ENCODE peak calls at places on chromosomes 1 and 21, in four cellular contexts. A is stomach, X is colonic mucosa, I is AG04450. K is an unnamed sample.

GRCh38 chr1:93905734-93906133 is 3.5 kb downstream of the GCLM start:
- DNase-seq in A (no peak), X (no peak), I (no peak), K (no peak)

GRCh38 chr1:153962088-153963029 is 978 bp downstream of the SLC39A1 start:
- DNase-seq in A (peak), X (peak), I (no peak), K (no peak)

GRCh38 chr1:117670996-117671780 is 65.3 kb downstream of the TENT5C start:
- DNase-seq in A (no peak), X (peak), I (no peak), K (peak)

GRCh38 chr1:2446861-2447260 is 29.2 kb upstream of the PLCH2 start:
- DNase-seq in A (no peak), X (no peak), I (no peak), K (no peak)

GRCh38 chr1:64920936-64921589 is 45.3 kb downstream of the JAK1 start:
- DNase-seq in A (no peak), X (no peak), I (no peak), K (no peak)

GRCh38 chr1:204929487-204930185 is 59.0 kb downstream of the NFASC start:
- DNase-seq in A (no peak), X (no peak), I (no peak), K (no peak)

GRCh38 chr1:200838676-200839445 is 33.9 kb upstream of the GPR25 start:
- DNase-seq in A (no peak), X (no peak), I (no peak), K (no peak)

GRCh38 chr1:69315823-69316222 is 251.9 kb upstream of the LRRC7 start:
- DNase-seq in A (no peak), X (no peak), I (no peak), K (no peak)

GRCh38 chr1:912740-913301 is 10.9 kb upstream of the SAMD11 start:
- DNase-seq in A (no peak), X (no peak), I (no peak), K (no peak)

GRCh38 chr1:207822124-207822601 is 70.3 kb downstream of the CD46 start:
- DNase-seq in A (no peak), X (no peak), I (no peak), K (no peak)

GRCh38 chr1:169468982-169469381 is 16.8 kb downstream of the SLC19A2 start:
- DNase-seq in A (no peak), X (no peak), I (no peak), K (no peak)

GRCh38 chr1:25103180-25103790 is 129.0 kb downstream of the SYF2 start:
- DNase-seq in A (no peak), X (no peak), I (no peak), K (no peak)

GRCh38 chr1:60848583-60849188 is 233.7 kb upstream of the NFIA start:
- DNase-seq in A (no peak), X (no peak), I (no peak), K (no peak)

GRCh38 chr1:18175530-18176377 is 68.2 kb downstream of the IGSF21 start:
- DNase-seq in A (peak), X (no peak), I (no peak), K (no peak)

GRCh38 chr1:46352363-46352762 is 11.8 kb downstream of the NSUN4 start:
- DNase-seq in A (no peak), X (no peak), I (no peak), K (no peak)

GRCh38 chr21:30057108-30057507 is 109.5 kb downstream of the CLDN17 start:
- DNase-seq in A (no peak), X (no peak), I (no peak), K (no peak)

GRCh38 chr1:84892657-84893618 is at the start of gene LPAR3:
- DNase-seq in A (no peak), X (peak), I (no peak), K (no peak)

GRCh38 chr1:54229281-54229891 is 29.4 kb downstream of the MRPL37 start:
- DNase-seq in A (no peak), X (no peak), I (no peak), K (no peak)

GRCh38 chr1:3188150-3188971 is 119.4 kb downstream of the PRDM16 start:
- DNase-seq in A (peak), X (no peak), I (no peak), K (no peak)

GRCh38 chr1:235326719-235327558 is 1.0 kb downstream of the ARID4B start:
- DNase-seq in A (peak), X (peak), I (no peak), K (peak)

GRCh38 chr1:62398377-62398776 is 38.5 kb upstream of the USP1 start:
- DNase-seq in A (no peak), X (no peak), I (peak), K (no peak)

GRCh38 chr1:162276493-162276892 is 100.2 kb downstream of the SPATA46 start:
- DNase-seq in A (no peak), X (no peak), I (no peak), K (no peak)

GRCh38 chr1:197915217-197915616 is 2.0 kb upstream of the LHX9 start:
- DNase-seq in A (no peak), X (no peak), I (no peak), K (no peak)

GRCh38 chr1:162193201-162193600 is 123.7 kb downstream of the NOS1AP start:
- DNase-seq in A (no peak), X (no peak), I (no peak), K (no peak)

GRCh38 chr1:100868364-100868995 is 26.2 kb downstream of the EXTL2 start:
- DNase-seq in A (no peak), X (no peak), I (no peak), K (no peak)

GRCh38 chr1:116667577-116668105 is at the start of gene IGSF3:
- DNase-seq in A (peak), X (peak), I (no peak), K (peak)

GRCh38 chr1:4699724-4700301 is 45.4 kb downstream of the AJAP1 start:
- DNase-seq in A (no peak), X (no peak), I (no peak), K (no peak)

GRCh38 chr1:156889802-156890585 is 3.5 kb upstream of the PEAR1 start:
- DNase-seq in A (peak), X (peak), I (peak), K (peak)

GRCh38 chr21:36727886-36728285 is 29.0 kb downstream of the SIM2 start:
- DNase-seq in A (peak), X (no peak), I (no peak), K (no peak)
- H3K27ac ChIP-seq in A (no peak), X (no peak), I (no peak), K (no peak)

DNA sequence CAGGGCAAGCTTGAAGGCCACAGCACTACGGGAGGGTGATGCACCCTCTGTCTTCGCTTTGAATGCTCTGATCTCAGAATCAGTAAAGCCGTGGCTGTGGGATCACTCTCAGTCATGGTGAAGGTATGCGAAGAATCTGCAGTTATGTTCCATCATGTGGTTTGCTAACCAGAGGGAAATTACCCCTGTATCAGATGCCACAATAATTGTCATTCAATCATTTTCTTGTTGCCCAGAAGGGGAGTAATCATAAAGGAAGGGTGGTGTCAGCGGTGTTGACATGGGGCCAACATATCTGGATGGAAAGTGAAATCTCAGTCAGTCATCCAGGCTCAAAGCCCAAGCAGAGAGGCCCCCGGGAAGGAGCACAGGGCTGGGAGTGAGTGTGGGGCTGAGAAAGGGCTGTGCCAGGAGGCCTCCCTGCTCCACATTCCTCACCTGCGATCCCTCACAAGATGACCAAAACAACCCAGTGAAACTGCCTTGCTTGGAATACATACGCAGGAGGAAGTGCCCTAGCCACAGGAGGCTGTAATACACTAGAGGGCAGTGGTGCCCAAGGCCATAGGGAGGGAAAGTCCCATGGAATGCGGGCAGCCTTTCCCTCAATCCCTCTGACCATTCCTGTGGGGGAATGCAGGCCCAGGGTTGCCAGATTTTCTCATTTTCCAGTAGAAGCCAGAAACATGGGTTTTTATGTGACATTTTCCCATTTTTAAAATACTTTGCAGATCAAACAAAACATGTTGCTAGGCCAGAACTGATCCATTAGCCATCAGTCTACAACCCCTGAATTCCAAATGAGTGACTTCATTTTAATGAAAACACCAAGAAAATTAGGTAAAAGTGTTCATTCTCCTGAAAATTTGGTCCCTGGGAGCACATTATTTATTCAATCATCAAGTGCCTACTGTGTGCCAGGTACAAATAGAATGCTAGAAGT is 95.7 kb upstream of the VANGL1 start:
- DNase-seq in A (peak), X (peak), I (peak), K (no peak)
- TF ChIP-seq CTCF in A (peak), X (peak), I (peak), K (no peak)

GRCh38 chr1:231497629-231498152 is 30.8 kb upstream of the TSNAX start:
- DNase-seq in A (no peak), X (no peak), I (no peak), K (no peak)
- H3K27ac ChIP-seq in A (no peak), X (no peak), I (no peak), K (no peak)

GRCh38 chr21:18449586-18449985 is 46.0 kb upstream of the TMPRSS15 start:
- DNase-seq in A (no peak), X (no peak), I (no peak), K (no peak)

DNA sequence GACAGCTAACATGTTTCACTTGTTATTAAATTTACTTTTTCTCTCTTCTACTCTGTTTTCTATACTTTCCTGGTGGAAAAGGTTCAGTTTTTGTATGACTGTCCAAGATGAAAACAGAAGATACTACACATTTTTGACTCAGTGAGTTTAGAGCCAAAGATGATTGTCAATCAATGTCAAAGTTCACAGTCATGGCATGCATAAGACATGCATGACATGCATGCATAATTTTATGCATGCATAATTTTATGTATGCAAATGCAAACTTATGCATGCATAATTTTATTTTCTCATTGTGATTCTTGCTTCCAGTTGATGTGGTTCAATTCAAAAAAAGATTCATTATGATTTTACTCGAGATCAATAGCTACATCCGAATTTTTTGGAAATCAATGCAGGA is 48.1 kb upstream of the TMPRSS15 start:
- DNase-seq in A (no peak), X (no peak), I (no peak), K (no peak)
- TF ChIP-seq CTCF in A (no peak), X (no peak), I (no peak), K (no peak)

GRCh38 chr1:233113713-233114028 is 163.3 kb downstream of the NTPCR start:
- DNase-seq in A (no peak), X (no peak), I (no peak), K (no peak)
- H3K27ac ChIP-seq in A (peak), X (no peak), I (peak), K (no peak)

GRCh38 chr1:107966550-107966949 is 1.6 kb upstream of the VAV3 start:
- DNase-seq in A (no peak), X (no peak), I (no peak), K (no peak)

GRCh38 chr1:107963601-107964396 is 1.2 kb downstream of the VAV3 start:
- DNase-seq in A (peak), X (peak), I (no peak), K (peak)

GRCh38 chr1:107963009-107963408 is 2.0 kb downstream of the VAV3 start:
- DNase-seq in A (no peak), X (no peak), I (no peak), K (no peak)

GRCh38 chr1:107964397-107965111 is 426 bp downstream of the VAV3 start:
- DNase-seq in A (peak), X (peak), I (no peak), K (no peak)

DNA sequence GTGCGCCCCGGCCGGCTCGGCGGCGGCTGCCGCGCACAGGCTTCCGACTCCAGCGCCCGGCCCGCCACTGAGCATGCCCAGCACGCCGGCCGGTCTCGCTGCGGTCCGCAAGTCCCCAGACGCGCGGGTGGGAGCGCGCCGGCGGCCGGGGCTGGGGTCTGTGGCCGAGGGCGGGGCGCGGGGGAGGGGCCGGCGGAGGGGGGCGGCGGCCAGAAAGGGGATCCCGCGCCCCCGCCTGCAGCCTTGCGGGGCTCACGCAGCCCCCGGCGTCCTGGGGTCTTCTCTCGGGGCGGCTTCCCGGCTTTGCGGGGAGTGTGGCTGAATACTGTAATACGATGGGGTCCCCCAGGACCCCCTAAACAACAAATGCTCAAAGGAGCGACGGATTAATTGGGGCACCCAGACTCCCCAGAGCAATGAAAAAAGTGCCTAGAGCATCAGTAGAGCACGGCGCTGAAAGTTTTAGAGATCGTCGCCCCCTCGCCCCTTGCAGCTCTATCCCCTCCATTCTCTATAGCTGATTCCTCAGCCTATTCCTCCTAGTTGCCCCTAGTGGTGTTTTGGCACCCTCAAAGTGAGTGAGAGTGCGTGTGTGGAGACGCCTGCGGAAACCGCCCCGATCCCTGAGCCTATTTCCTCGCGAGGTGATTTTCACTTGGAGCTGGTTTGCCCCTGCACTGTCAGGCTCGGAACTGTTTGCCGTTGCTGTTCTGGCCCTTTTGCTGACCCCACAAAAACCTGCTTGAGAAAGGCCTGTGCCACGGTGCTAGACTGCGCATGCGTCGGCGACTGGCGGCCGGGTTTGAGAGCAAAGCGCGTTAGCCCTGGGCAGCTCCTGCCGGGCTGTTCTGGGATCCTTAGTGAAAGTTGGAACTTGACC is at the start of gene VAV3:
- DNase-seq in A (peak), X (peak), I (no peak), K (peak)
- TF ChIP-seq CTCF in A (no peak), X (no peak), I (no peak), K (peak)

DNA sequence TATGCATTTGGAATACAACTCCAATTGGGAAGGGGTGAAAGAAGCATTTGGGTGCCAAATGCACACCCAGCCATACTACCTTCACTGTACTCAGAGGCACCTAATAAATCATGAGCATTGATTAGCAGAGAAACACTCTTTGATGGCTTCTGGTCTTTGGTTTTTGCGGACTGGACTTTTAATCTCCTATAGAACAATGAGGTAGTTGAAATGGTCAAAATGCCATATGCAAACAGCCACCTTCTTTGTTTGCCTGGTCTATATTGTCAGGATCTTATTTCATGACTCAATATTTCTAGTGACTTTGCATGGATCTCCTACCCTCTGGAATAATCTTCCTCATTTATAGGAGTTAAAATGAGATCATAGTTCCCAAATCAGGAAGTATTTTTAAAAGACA is 8.5 kb downstream of the FAM3B start:
- DNase-seq in A (no peak), X (no peak), I (no peak), K (no peak)
- H3K27ac ChIP-seq in A (no peak), X (no peak), I (no peak), K (no peak)

K was measured in CD8-positive, alpha-beta T cell.